ENCODE peak calls at places on chromosomes 13 and 19, in four cellular contexts. One of them, this sample, is unnamed.

GRCh38 chr13:38045278-38046048 is 175.9 kb upstream of the TRPC4 start:
- DNase-seq in breast epithelium: no peak
- DNase-seq in stomach: no peak
- DNase-seq in SK-N-MC: no peak
- DNase-seq in this sample: no peak

GRCh38 chr13:104315606-104316005 is 1249.4 kb upstream of the SLC10A2 start:
- DNase-seq in breast epithelium: no peak
- DNase-seq in stomach: no peak
- DNase-seq in SK-N-MC: no peak
- DNase-seq in this sample: no peak

GRCh38 chr13:23450340-23451046 is 17.0 kb upstream of the SACS start:
- DNase-seq in breast epithelium: no peak
- DNase-seq in stomach: no peak
- DNase-seq in SK-N-MC: no peak
- DNase-seq in this sample: no peak

GRCh38 chr13:39483326-39483725 is 119.7 kb downstream of the LHFPL6 start:
- DNase-seq in breast epithelium: no peak
- DNase-seq in stomach: no peak
- DNase-seq in SK-N-MC: peak
- DNase-seq in this sample: no peak

GRCh38 chr13:112693831-112694497 is 4.1 kb downstream of the ATP11A start:
- DNase-seq in breast epithelium: no peak
- DNase-seq in stomach: peak
- DNase-seq in SK-N-MC: no peak
- DNase-seq in this sample: peak

GRCh38 chr13:99385940-99386339 is 78.7 kb upstream of the GPR183 start:
- DNase-seq in breast epithelium: no peak
- DNase-seq in stomach: no peak
- DNase-seq in SK-N-MC: no peak
- DNase-seq in this sample: no peak

GRCh38 chr13:112902669-112903068 is 66.3 kb upstream of the MCF2L start:
- DNase-seq in breast epithelium: peak
- DNase-seq in stomach: no peak
- DNase-seq in SK-N-MC: no peak
- DNase-seq in this sample: peak

GRCh38 chr19:29098863-29099481 is 114.0 kb downstream of the UQCRFS1 start:
- DNase-seq in breast epithelium: peak
- DNase-seq in stomach: peak
- DNase-seq in SK-N-MC: no peak
- DNase-seq in this sample: peak

GRCh38 chr19:51108066-51108804 is at the start of gene CTU1:
- DNase-seq in breast epithelium: peak
- DNase-seq in stomach: peak
- DNase-seq in SK-N-MC: peak
- DNase-seq in this sample: peak

GRCh38 chr13:39665763-39666162 is 10.3 kb downstream of the COG6 start:
- DNase-seq in breast epithelium: no peak
- DNase-seq in stomach: no peak
- DNase-seq in SK-N-MC: no peak
- DNase-seq in this sample: no peak

DNA sequence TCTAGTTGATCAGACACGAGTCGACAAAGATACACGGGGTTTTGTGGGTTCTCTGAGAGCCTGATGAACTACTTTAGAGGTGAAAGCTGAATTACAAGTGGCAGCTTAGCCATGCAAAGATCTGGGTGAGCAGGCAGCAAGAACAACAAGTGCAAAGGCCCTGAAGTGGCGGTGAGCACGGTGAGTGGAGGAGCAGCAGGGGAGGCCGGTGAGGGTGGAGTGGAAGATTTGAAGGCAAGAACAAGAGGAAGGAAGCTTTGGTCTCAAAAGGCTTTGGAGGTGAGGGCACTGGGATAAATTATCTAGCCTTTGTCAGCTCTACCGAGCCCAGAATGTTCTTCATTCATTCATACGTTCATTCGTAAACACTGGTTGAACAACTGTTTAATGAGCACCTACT is 1.4 kb downstream of the ZNF865 start:
- DNase-seq in breast epithelium: no peak
- DNase-seq in stomach: no peak
- DNase-seq in SK-N-MC: no peak
- DNase-seq in this sample: no peak
- TF ChIP-seq POLR2AphosphoS5 in breast epithelium: no peak
- TF ChIP-seq POLR2AphosphoS5 in stomach: no peak
- TF ChIP-seq POLR2AphosphoS5 in SK-N-MC: no peak
- TF ChIP-seq POLR2AphosphoS5 in this sample: no peak

GRCh38 chr13:47829684-47830083 is 171.4 kb downstream of the SUCLA2 start:
- DNase-seq in breast epithelium: no peak
- DNase-seq in stomach: no peak
- DNase-seq in SK-N-MC: no peak
- DNase-seq in this sample: no peak
- TF ChIP-seq POLR2AphosphoS5 in breast epithelium: no peak
- TF ChIP-seq POLR2AphosphoS5 in stomach: no peak
- TF ChIP-seq POLR2AphosphoS5 in SK-N-MC: no peak
- TF ChIP-seq POLR2AphosphoS5 in this sample: no peak

GRCh38 chr19:56543776-56544175 is 5.0 kb downstream of the ZFP28 start:
- DNase-seq in breast epithelium: no peak
- DNase-seq in stomach: no peak
- DNase-seq in SK-N-MC: no peak
- DNase-seq in this sample: no peak

GRCh38 chr19:56538254-56538760 is 441 bp upstream of the ZFP28 start:
- DNase-seq in breast epithelium: peak
- DNase-seq in stomach: peak
- DNase-seq in SK-N-MC: peak
- DNase-seq in this sample: peak

GRCh38 chr19:56537442-56537841 is 1.3 kb upstream of the ZFP28 start:
- DNase-seq in breast epithelium: no peak
- DNase-seq in stomach: no peak
- DNase-seq in SK-N-MC: no peak
- DNase-seq in this sample: no peak

GRCh38 chr19:56538761-56539263 is at the start of gene ZFP28:
- DNase-seq in breast epithelium: no peak
- DNase-seq in stomach: no peak
- DNase-seq in SK-N-MC: no peak
- DNase-seq in this sample: peak
- TF ChIP-seq POLR2AphosphoS5 in breast epithelium: no peak
- TF ChIP-seq POLR2AphosphoS5 in stomach: no peak
- TF ChIP-seq POLR2AphosphoS5 in SK-N-MC: no peak
- TF ChIP-seq POLR2AphosphoS5 in this sample: no peak

DNA sequence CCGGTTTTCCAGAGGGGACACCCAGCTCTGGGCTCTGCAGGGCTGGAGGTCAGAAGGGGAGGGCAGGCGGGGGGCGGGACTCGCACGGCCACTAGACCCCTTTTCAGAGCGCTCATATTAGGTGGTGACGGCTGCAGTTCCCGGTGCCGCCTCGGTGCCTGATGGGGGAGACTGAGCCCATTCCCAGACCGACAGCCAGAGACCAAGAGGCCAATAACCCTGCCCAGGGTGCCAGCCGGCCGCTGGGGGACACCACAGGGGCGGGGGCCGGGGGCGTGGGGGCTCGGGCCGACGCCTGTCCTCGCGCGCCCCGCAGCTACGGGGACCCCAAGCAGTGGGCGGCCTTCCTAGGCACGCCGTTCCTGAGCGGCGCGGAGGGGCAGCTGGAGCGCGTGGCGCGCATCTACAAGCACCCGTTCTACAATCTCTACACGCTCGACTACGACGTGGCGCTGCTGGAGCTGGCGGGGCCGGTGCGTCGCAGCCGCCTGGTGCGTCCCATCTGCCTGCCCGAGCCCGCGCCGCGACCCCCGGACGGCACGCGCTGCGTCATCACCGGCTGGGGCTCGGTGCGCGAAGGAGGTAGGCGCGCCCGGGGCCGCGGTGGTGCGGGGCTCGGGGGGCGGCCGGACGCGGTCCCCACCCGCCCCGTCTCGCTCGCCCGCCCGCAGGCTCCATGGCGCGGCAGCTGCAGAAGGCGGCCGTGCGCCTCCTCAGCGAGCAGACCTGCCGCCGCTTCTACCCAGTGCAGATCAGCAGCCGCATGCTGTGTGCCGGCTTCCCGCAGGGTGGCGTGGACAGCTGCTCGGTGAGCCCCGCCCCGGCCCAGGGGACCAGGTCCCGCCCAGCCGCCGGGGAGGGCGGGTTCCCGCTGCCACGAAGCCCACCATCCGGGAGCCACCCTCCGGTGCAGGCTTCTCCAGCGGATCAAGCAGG is 2.4 kb downstream of the TIMM13 start:
- DNase-seq in breast epithelium: no peak
- DNase-seq in stomach: peak
- DNase-seq in SK-N-MC: no peak
- DNase-seq in this sample: peak
- TF ChIP-seq POLR2AphosphoS5 in breast epithelium: no peak
- TF ChIP-seq POLR2AphosphoS5 in stomach: no peak
- TF ChIP-seq POLR2AphosphoS5 in SK-N-MC: peak
- TF ChIP-seq POLR2AphosphoS5 in this sample: peak

DNA sequence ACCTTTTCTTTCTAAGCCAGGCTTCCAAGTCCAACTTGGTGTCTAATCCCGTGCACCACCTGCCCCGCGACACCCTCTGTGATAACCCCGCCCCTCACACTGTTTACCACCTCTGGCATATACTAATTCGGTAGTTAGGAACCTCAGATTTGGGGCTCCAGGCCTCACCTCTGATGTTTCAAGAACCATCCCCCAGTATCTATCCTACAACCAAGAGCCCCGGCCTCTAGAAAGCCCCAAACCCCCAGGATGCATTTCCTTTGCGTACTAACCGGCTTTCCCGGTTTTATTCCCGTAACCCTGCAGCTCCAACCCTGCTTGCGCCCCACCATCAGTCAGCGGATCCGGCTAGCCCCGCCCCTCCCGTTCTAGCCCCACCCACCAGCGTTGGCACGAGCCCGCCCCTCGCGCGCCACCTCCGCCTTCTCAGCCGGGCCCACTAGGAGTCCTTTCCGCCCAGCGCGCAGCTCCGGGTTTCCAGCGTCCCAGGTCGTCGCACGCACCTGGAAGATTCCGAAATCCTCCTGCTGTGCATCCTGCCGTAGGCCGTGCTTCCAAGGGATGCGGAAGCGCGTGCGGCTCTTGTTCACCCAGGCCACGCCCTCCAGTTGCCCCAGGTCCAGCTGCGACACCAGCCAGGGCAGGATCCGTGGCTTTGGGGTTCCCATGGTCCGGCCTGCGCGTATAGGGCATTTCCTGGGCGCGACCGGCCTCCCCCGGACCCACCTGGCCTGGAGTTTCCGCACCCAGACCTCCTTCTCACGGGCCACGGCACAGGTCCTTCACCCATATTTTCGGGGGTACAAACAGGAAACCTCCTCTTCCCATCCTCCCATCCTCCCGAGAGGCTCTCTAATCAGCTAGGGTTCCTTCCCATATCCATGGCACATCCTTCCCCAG is 1.2 kb downstream of the IRF3 start:
- DNase-seq in breast epithelium: peak
- DNase-seq in stomach: peak
- DNase-seq in SK-N-MC: no peak
- DNase-seq in this sample: peak
- TF ChIP-seq POLR2AphosphoS5 in breast epithelium: peak
- TF ChIP-seq POLR2AphosphoS5 in stomach: peak
- TF ChIP-seq POLR2AphosphoS5 in SK-N-MC: peak
- TF ChIP-seq POLR2AphosphoS5 in this sample: peak

DNA sequence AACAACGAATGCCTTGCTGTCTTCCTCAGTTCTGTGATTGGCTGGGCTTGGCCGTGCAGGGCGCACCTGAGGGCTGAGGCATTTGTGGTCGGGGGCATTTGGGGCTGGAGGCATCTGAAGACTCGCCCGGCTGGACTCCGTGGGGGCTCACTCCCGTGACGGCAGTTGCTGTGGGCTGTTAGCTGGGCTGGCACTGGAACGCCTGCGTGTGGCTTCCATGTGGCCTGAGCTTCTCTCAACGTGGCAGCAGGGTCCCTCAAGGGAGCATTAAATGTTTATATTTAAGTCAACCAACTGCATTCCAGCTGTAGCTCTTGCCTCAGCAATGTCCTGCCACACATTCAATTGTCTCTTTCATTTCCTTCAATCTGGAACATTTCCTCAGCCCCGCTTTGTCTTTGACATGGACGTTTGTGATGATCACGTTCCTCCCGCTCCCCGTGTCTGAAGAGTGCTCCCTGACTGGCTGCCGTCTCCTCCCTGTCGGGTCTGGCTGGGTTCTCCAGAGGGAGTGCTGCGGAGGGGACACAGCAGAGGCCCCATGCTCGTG is 21.0 kb downstream of the CCDC8 start:
- DNase-seq in breast epithelium: no peak
- DNase-seq in stomach: no peak
- DNase-seq in SK-N-MC: no peak
- DNase-seq in this sample: peak
- TF ChIP-seq POLR2AphosphoS5 in breast epithelium: no peak
- TF ChIP-seq POLR2AphosphoS5 in stomach: no peak
- TF ChIP-seq POLR2AphosphoS5 in SK-N-MC: no peak
- TF ChIP-seq POLR2AphosphoS5 in this sample: no peak

DNA sequence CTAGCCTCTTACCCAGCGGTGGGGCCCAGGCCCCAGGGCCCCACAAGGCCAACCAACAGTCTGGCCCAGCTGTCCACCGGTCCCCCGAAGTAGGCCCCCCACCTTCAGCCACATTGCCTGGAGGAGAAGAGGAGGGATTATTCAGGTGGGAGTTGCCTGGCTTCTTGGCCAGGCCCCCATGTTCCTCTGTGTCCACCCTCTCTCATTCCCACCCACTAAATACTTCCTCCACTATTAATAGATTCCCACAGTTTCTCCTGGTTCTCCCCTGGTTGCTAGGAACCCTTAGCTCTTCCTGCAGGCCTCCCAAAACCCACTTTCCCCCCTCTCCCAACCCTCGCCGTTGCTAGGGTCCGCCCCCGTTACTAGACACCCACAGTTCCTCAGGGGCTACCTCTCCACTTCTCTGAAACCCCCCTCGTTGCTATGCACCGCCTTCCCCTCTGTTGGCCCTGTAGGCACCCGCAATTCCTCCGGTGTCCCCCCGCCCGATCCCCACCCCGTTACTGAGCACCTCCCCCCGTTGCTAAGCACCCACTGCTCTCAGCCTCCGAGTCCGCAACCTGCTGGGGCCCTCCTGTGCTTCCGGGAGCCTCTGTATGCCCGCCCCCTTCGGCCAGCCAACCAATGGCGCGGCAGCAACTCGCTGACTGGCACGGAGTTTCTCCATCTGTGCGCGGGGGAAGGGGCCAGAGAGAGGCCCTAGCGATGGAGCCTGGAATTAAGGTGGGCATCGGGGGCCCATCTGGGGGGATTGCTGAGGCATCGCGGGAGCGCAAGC is 2.0 kb downstream of the COQ8B start:
- DNase-seq in breast epithelium: peak
- DNase-seq in stomach: peak
- DNase-seq in SK-N-MC: peak
- DNase-seq in this sample: peak
- TF ChIP-seq POLR2AphosphoS5 in breast epithelium: no peak
- TF ChIP-seq POLR2AphosphoS5 in stomach: no peak
- TF ChIP-seq POLR2AphosphoS5 in SK-N-MC: no peak
- TF ChIP-seq POLR2AphosphoS5 in this sample: peak

This sample was measured in spleen.